ENCODE peak calls at places on chromosomes 16 and 17, in ten cellular contexts. I is IMR-90; V is mucosa of gallbladder; Y is left kidney; B is anterior cingulate cortex; U is Daoy; K is hypothalamus; D is esophagus squamous epithelium; O is activated T-cell treated with anti-CD3 and anti-CD28 coated beads, Interleukin-2, amount 50 U/mL, for 72 hours; E is GDM1. S is an unnamed sample.

GRCh38 chr17:39194089-39194984 is 3.1 kb downstream of the CACNB1 start:
- DNase-seq in I (peak), V (no peak), Y (peak), D (no peak), K (peak), B (peak), E (no peak), O (no peak), U (no peak), S (peak)

GRCh38 chr17:41539071-41539492 is 11.0 kb upstream of the KRT19 start:
- DNase-seq in I (no peak), K (no peak), V (no peak), U (peak), O (no peak), E (no peak), D (no peak), Y (no peak), B (no peak), S (no peak)

GRCh38 chr17:55237268-55237667 is 27.5 kb upstream of the HLF start:
- DNase-seq in V (no peak), K (no peak), B (no peak), E (no peak), Y (no peak), I (no peak), U (no peak), D (no peak), O (no peak), S (no peak)

GRCh38 chr16:35910409-35910808 is 2451.0 kb downstream of the TP53TG3F start:
- DNase-seq in I (no peak), K (no peak), O (no peak), Y (no peak), V (no peak), D (no peak), B (no peak), E (no peak), U (no peak), S (no peak)

GRCh38 chr17:81035389-81036127 is 607 bp downstream of the BAIAP2 start:
- DNase-seq in K (no peak), I (no peak), D (no peak), U (peak), E (no peak), Y (peak), O (peak), B (no peak), V (no peak), S (no peak)

GRCh38 chr16:85514601-85515318 is 98.4 kb upstream of the GSE1 start:
- DNase-seq in O (no peak), U (peak), D (no peak), V (peak), Y (no peak), E (no peak), K (peak), B (no peak), I (peak), S (no peak)

GRCh38 chr16:22787456-22788189 is 26.3 kb upstream of the HS3ST2 start:
- DNase-seq in D (no peak), B (no peak), O (no peak), U (peak), E (peak), V (no peak), I (peak), Y (peak), K (no peak), S (no peak)

GRCh38 chr16:70474320-70475053 is 20.1 kb downstream of the FCSK start:
- DNase-seq in I (no peak), B (no peak), Y (no peak), O (no peak), K (no peak), U (no peak), V (no peak), D (no peak), E (no peak), S (no peak)

GRCh38 chr17:29570521-29570920 is 2.0 kb downstream of the TP53I13 start:
- DNase-seq in Y (no peak), B (no peak), E (no peak), V (no peak), K (no peak), U (no peak), O (no peak), D (no peak), I (no peak), S (no peak)